ENCODE peak calls at places on chromosomes 4 and X, in four cellular contexts. Y is T-cell, Z is left cardiac atrium, E is natural killer cell. B is an unnamed sample.

GRCh38 chrX:32448320-32448719 is 763.0 kb downstream of the DMD start:
- ATAC-seq in Y (peak), Z (no peak), E (peak), B (no peak)

GRCh38 chr4:152528060-152528459 is 7.8 kb downstream of the FBXW7 start:
- ATAC-seq in Y (no peak), Z (no peak), E (no peak), B (no peak)

GRCh38 chr4:10171055-10171454 is 54.5 kb upstream of the WDR1 start:
- ATAC-seq in Y (no peak), Z (no peak), E (no peak), B (no peak)

GRCh38 chr4:11769425-11769824 is 340.7 kb upstream of the HS3ST1 start:
- ATAC-seq in Y (no peak), Z (peak), E (no peak), B (peak)

GRCh38 chr4:11429646-11430045 is 952 bp upstream of the HS3ST1 start:
- ATAC-seq in Y (no peak), Z (no peak), E (no peak), B (no peak)

GRCh38 chr4:89337678-89338077 is 30.1 kb upstream of the GPRIN3 start:
- ATAC-seq in Y (peak), Z (no peak), E (no peak), B (no peak)

GRCh38 chr4:95398217-95398616 is 150.6 kb downstream of the UNC5C start:
- ATAC-seq in Y (no peak), Z (no peak), E (no peak), B (no peak)

GRCh38 chr4:148017801-148018200 is 285.9 kb downstream of the ARHGAP10 start:
- ATAC-seq in Y (no peak), Z (peak), E (no peak), B (peak)

GRCh38 chr4:76214269-76214628 is 625 bp upstream of the SCARB2 start:
- ATAC-seq in Y (no peak), Z (no peak), E (no peak), B (no peak)

GRCh38 chrX:150934453-150934852 is 36.0 kb upstream of the CD99L2 start:
- ATAC-seq in Y (no peak), Z (no peak), E (no peak), B (peak)

GRCh38 chr4:5355846-5356245 is 304.6 kb downstream of the STK32B start:
- ATAC-seq in Y (no peak), Z (no peak), E (no peak), B (no peak)

GRCh38 chrX:29528281-29528680 is 687.1 kb upstream of the MAGEB2 start:
- ATAC-seq in Y (no peak), Z (no peak), E (no peak), B (no peak)

GRCh38 chr4:94641702-94642560 is 115.8 kb upstream of the BMPR1B start:
- ATAC-seq in Y (no peak), Z (no peak), E (no peak), B (no peak)

GRCh38 chr4:122156819-122157218 is 4.7 kb downstream of the BLTP1 start:
- ATAC-seq in Y (no peak), Z (no peak), E (no peak), B (no peak)

GRCh38 chr4:6782846-6783110 is 251 bp downstream of the KIAA0232 start:
- ATAC-seq in Y (no peak), Z (peak), E (no peak), B (peak)

GRCh38 chr4:183919173-183919572 is 14.1 kb downstream of the STOX2 start:
- ATAC-seq in Y (no peak), Z (peak), E (no peak), B (no peak)

GRCh38 chrX:129731228-129731627 is 7.6 kb upstream of the XPNPEP2 start:
- ATAC-seq in Y (peak), Z (no peak), E (no peak), B (no peak)